ENCODE peak calls at places on chromosomes 12 and 14, in six cellular contexts. L is mucosa of gallbladder, C is GM23338, A is NCI-H1694 treated with DMSO at 0.1 percent for 48 hours, K is glutamatergic neuron, J is uterus. Q is an unnamed sample.

GRCh38 chr12:109288571-109288970 is 20.5 kb downstream of the FOXN4 start:
- DNase-seq in L (no peak), C (peak; percentile 49), A (no peak), K (no peak), J (no peak), Q (no peak)

GRCh38 chr14:98791661-98792060 is 480.3 kb downstream of the BCL11B start:
- DNase-seq in L (no peak), C (no peak), A (no peak), K (no peak), J (no peak), Q (no peak)

GRCh38 chr12:86134571-86134970 is 121.6 kb downstream of the MGAT4C start:
- DNase-seq in L (no peak), C (no peak), A (no peak), K (no peak), J (no peak), Q (peak; percentile 45)

GRCh38 chr14:23436327-23437141 is 1.1 kb upstream of the MYH7 start:
- DNase-seq in L (no peak), C (no peak), A (peak; percentile 38), K (no peak), J (no peak), Q (no peak)

GRCh38 chr12:21305666-21306065 is 29.1 kb downstream of the SLCO1A2 start:
- DNase-seq in L (no peak), C (no peak), A (no peak), K (no peak), J (no peak), Q (peak; percentile 26)

GRCh38 chr12:65147312-65147905 is 22.0 kb upstream of the LEMD3 start:
- DNase-seq in L (no peak), C (no peak), A (no peak), K (no peak), J (no peak), Q (no peak)

GRCh38 chr12:49491823-49492222 is 47.0 kb upstream of the KCNH3 start:
- DNase-seq in L (no peak), C (no peak), A (no peak), K (no peak), J (no peak), Q (no peak)

GRCh38 chr12:102462803-102463499 is 17.4 kb downstream of the IGF1 start:
- DNase-seq in L (no peak), C (no peak), A (no peak), K (no peak), J (no peak), Q (peak; percentile 11)

GRCh38 chr14:67583711-67584644 is 16.1 kb downstream of the PIGH start:
- DNase-seq in L (peak; percentile 41), C (peak; percentile 74), A (peak; percentile 6), K (peak; percentile 47), J (no peak), Q (peak; percentile 32)

GRCh38 chr12:92208613-92209121 is 63.0 kb upstream of the BTG1 start:
- DNase-seq in L (no peak), C (no peak), A (no peak), K (no peak), J (no peak), Q (peak; percentile 63)

GRCh38 chr14:68704736-68705720 is 87.8 kb downstream of the ZFP36L1 start:
- DNase-seq in L (peak; percentile 57), C (no peak), A (no peak), K (no peak), J (peak; percentile 58), Q (peak; percentile 28)